ENCODE peak calls at places on chromosomes 5 and 9, in ten cellular contexts. E is lower leg skin; I is activated CD8-positive, alpha-beta T cell treated with anti-CD3 and anti-CD28 coated beads for 36 hours; N is psoas muscle; W is MM.1S; H is GM13976; M is endothelial cell; U is neural crest cell; B is pancreas; T is heart left ventricle. G is an unnamed sample.

GRCh38 chr9:35179347-35180271 is 17.8 kb downstream of the UNC13B start:
- DNase-seq in E (no peak), I (no peak), N (no peak), W (no peak), H (no peak), M (no peak), U (no peak), B (no peak), T (no peak), G (no peak)

GRCh38 chr5:121144764-121145163 is 680.7 kb downstream of the PRR16 start:
- DNase-seq in E (no peak), I (no peak), N (no peak), W (no peak), H (no peak), M (no peak), U (no peak), B (no peak), T (no peak), G (no peak)

GRCh38 chr9:101711330-101711941 is 27.0 kb downstream of the GRIN3A start:
- DNase-seq in E (no peak), I (peak; percentile 52), N (no peak), W (peak; percentile 20), H (peak; percentile 23), M (peak; percentile 49), U (peak; percentile 42), B (no peak), T (no peak), G (no peak)

GRCh38 chr5:114185274-114185673 is 176.6 kb upstream of the KCNN2 start:
- DNase-seq in E (no peak), I (no peak), N (peak; percentile 36), W (no peak), H (no peak), M (no peak), U (no peak), B (no peak), T (peak; percentile 67), G (peak; percentile 39)

GRCh38 chr9:106019017-106019692 is 324.8 kb downstream of the TMEM38B start:
- DNase-seq in E (no peak), I (no peak), N (no peak), W (no peak), H (no peak), M (no peak), U (no peak), B (no peak), T (peak; percentile 31), G (no peak)

GRCh38 chr9:90423661-90424193 is 218.9 kb downstream of the DIRAS2 start:
- DNase-seq in E (no peak), I (no peak), N (no peak), W (no peak), H (no peak), M (no peak), U (no peak), B (no peak), T (no peak), G (no peak)

GRCh38 chr5:168655316-168655715 is 76.1 kb upstream of the PANK3 start:
- DNase-seq in E (peak; percentile 65), I (no peak), N (no peak), W (no peak), H (no peak), M (no peak), U (no peak), B (no peak), T (no peak), G (no peak)

GRCh38 chr5:38463634-38464521 is 92.6 kb downstream of the LIFR start:
- DNase-seq in E (no peak), I (no peak), N (no peak), W (peak; percentile 45), H (no peak), M (no peak), U (no peak), B (no peak), T (no peak), G (no peak)

GRCh38 chr5:2212481-2212880 is 329.8 kb upstream of the IRX4 start:
- DNase-seq in E (no peak), I (no peak), N (no peak), W (no peak), H (no peak), M (no peak), U (no peak), B (no peak), T (no peak), G (no peak)

GRCh38 chr5:96629774-96630173 is 32.4 kb upstream of the CAST start:
- DNase-seq in E (no peak), I (no peak), N (no peak), W (no peak), H (no peak), M (no peak), U (no peak), B (no peak), T (no peak), G (no peak)

GRCh38 chr9:124453586-124454191 is 3.4 kb downstream of the ADGRD2 start:
- DNase-seq in E (no peak), I (no peak), N (no peak), W (no peak), H (no peak), M (no peak), U (no peak), B (no peak), T (no peak), G (no peak)

GRCh38 chr5:168165221-168165965 is 126.1 kb upstream of the WWC1 start:
- DNase-seq in E (no peak), I (no peak), N (no peak), W (peak; percentile 42), H (no peak), M (no peak), U (no peak), B (no peak), T (no peak), G (no peak)

GRCh38 chr5:100900142-100900795 is 2.8 kb downstream of the ST8SIA4 start:
- DNase-seq in E (peak; percentile 88), I (peak; percentile 78), N (peak; percentile 56), W (peak; percentile 69), H (no peak), M (peak; percentile 52), U (no peak), B (no peak), T (peak; percentile 44), G (no peak)

GRCh38 chr5:163498886-163499285 is 6.5 kb upstream of the MAT2B start:
- DNase-seq in E (no peak), I (no peak), N (no peak), W (no peak), H (no peak), M (no peak), U (no peak), B (no peak), T (no peak), G (no peak)

GRCh38 chr9:76181020-76181641 is 213.1 kb downstream of the RFK start:
- DNase-seq in E (no peak), I (no peak), N (no peak), W (peak; percentile 39), H (no peak), M (no peak), U (no peak), B (peak; percentile 9), T (no peak), G (no peak)

GRCh38 chr9:122374885-122375420 is 4.1 kb downstream of the PTGS1 start:
- DNase-seq in E (peak; percentile 91), I (no peak), N (peak; percentile 88), W (no peak), H (no peak), M (no peak), U (no peak), B (peak; percentile 34), T (peak; percentile 86), G (no peak)

DNA sequence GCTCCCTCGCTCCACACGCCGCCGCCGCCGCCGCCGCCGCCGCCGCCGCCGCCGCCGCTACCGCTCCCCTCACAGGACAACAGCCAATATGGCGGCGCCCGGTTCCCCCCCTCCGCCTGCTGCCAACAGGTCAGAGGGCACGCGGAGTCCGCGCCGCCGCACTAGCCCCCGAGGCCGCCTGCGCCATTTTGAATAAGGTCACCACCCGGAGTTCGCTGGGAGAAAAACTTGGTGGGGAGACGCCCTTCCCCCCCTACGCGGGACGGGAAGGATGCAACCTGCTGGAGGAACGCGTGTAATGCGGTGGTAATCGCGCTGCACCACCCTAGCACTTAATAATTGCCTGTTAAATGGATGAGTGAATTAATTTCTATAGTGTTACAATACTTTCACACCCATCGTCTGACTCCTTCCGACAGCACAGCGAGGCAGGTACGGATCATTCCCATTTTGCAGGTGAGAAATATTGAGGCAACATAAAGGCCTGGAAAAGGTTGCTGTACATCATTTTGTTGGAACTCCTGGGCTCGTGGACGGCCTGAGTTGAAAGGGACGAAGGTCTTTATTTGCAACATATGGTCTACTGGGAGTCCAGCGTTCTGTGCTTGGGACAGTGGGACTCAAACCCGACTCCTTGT is at the start of gene FAM193B:
- DNase-seq in E (peak; percentile 99), I (peak; percentile 97), N (peak; percentile 97), W (peak; percentile 93), H (peak; percentile 99), M (peak; percentile 96), U (peak; percentile 95), B (peak; percentile 94), T (peak; percentile 95), G (peak; percentile 77)
- TF ChIP-seq CTCF in E (no peak), I (no peak), N (peak; percentile 13), W (peak; percentile 34), H (no peak), M (peak; percentile 17), U (peak; percentile 54), B (no peak), T (no peak), G (no peak)

DNA sequence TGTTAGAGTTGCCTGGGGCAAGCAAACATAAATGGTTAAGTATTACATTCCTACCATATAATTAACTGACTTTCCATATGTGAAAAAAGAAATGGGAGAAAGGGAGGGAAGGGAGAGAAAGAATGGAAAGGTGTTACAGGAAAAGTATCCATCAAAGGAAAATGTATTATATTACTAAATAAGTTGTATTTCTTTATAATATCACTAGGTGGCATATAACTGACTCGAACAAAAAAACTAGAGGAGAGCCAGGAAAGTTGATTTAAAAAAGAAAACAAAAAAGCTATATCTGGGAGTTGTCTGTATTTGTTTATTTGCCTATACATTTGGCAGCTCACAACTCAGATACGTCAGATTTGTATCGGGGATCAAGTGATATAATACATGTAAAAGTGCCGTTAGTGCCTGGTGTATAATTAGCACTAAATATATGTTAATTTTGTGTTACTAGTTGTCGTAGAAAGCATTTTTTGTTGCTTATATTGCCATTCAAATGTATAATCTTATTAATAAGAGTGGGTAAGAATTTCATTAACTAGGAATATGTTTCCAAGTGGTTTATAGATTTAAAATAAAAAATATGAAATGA is 59.6 kb upstream of the ADAMTS19 start:
- DNase-seq in E (no peak), I (no peak), N (no peak), W (peak; percentile 11), H (no peak), M (no peak), U (no peak), B (no peak), T (no peak), G (no peak)
- TF ChIP-seq CTCF in E (no peak), I (peak; percentile 26), N (peak; percentile 26), W (peak; percentile 26), H (no peak), M (peak; percentile 58), U (peak; percentile 57), B (no peak), T (peak; percentile 34), G (peak; percentile 37)

GRCh38 chr5:30401479-30402058 is 791.9 kb upstream of the CDH6 start:
- DNase-seq in E (no peak), I (peak; percentile 7), N (no peak), W (peak; percentile 55), H (no peak), M (peak; percentile 55), U (peak; percentile 59), B (no peak), T (no peak), G (no peak)
- TF ChIP-seq CTCF in E (no peak), I (no peak), N (no peak), W (peak; percentile 82), H (no peak), M (peak; percentile 53), U (peak; percentile 76), B (peak; percentile 22), T (peak; percentile 41), G (no peak)

GRCh38 chr5:53309653-53310052 is 170.8 kb upstream of the FST start:
- DNase-seq in E (no peak), I (no peak), N (no peak), W (no peak), H (no peak), M (no peak), U (no peak), B (no peak), T (no peak), G (no peak)
- TF ChIP-seq CTCF in E (no peak), I (no peak), N (no peak), W (no peak), H (no peak), M (no peak), U (no peak), B (no peak), T (no peak), G (no peak)